ENCODE peak calls at places on chromosomes 3 and 15, in seven cellular contexts. One of them, this sample, is unnamed.

GRCh38 chr3:13019243-13019701 is 54.0 kb downstream of the IQSEC1 start:
- DNase-seq in IMR-90: peak
- DNase-seq in mesendoderm: peak
- DNase-seq in neuronal stem cell: peak
- DNase-seq in mesenchymal stem cell: peak
- DNase-seq in H1: peak
- DNase-seq in trophoblast cell: peak
- DNase-seq in this sample: peak

GRCh38 chr15:22253676-22254408 is 173.5 kb downstream of the OR4M2 start:
- DNase-seq in IMR-90: no peak
- DNase-seq in mesendoderm: no peak
- DNase-seq in neuronal stem cell: no peak
- DNase-seq in mesenchymal stem cell: no peak
- DNase-seq in H1: no peak
- DNase-seq in trophoblast cell: no peak
- DNase-seq in this sample: no peak

GRCh38 chr3:171901615-171902312 is 58.6 kb downstream of the TMEM212 start:
- DNase-seq in IMR-90: peak
- DNase-seq in mesendoderm: no peak
- DNase-seq in neuronal stem cell: no peak
- DNase-seq in mesenchymal stem cell: peak
- DNase-seq in H1: no peak
- DNase-seq in trophoblast cell: no peak
- DNase-seq in this sample: no peak

GRCh38 chr3:127074900-127075360 is 92.0 kb downstream of the PLXNA1 start:
- DNase-seq in IMR-90: peak
- DNase-seq in mesendoderm: peak
- DNase-seq in neuronal stem cell: no peak
- DNase-seq in mesenchymal stem cell: peak
- DNase-seq in H1: no peak
- DNase-seq in trophoblast cell: peak
- DNase-seq in this sample: no peak

GRCh38 chr3:197366301-197367044 is 68.1 kb upstream of the DLG1 start:
- DNase-seq in IMR-90: no peak
- DNase-seq in mesendoderm: no peak
- DNase-seq in neuronal stem cell: no peak
- DNase-seq in mesenchymal stem cell: no peak
- DNase-seq in H1: no peak
- DNase-seq in trophoblast cell: peak
- DNase-seq in this sample: no peak

GRCh38 chr15:99117111-99117510 is 12.2 kb downstream of the SYNM start:
- DNase-seq in IMR-90: no peak
- DNase-seq in mesendoderm: no peak
- DNase-seq in neuronal stem cell: no peak
- DNase-seq in mesenchymal stem cell: no peak
- DNase-seq in H1: no peak
- DNase-seq in trophoblast cell: no peak
- DNase-seq in this sample: no peak

GRCh38 chr3:98325055-98325454 is 28.6 kb upstream of the OR5K4 start:
- DNase-seq in IMR-90: no peak
- DNase-seq in mesendoderm: peak
- DNase-seq in neuronal stem cell: no peak
- DNase-seq in mesenchymal stem cell: no peak
- DNase-seq in H1: no peak
- DNase-seq in trophoblast cell: peak
- DNase-seq in this sample: peak

GRCh38 chr3:127115691-127116351 is 77.1 kb upstream of the PRR23E start:
- DNase-seq in IMR-90: no peak
- DNase-seq in mesendoderm: no peak
- DNase-seq in neuronal stem cell: no peak
- DNase-seq in mesenchymal stem cell: no peak
- DNase-seq in H1: no peak
- DNase-seq in trophoblast cell: no peak
- DNase-seq in this sample: no peak

GRCh38 chr15:77023576-77024272 is 28.8 kb downstream of the PSTPIP1 start:
- DNase-seq in IMR-90: no peak
- DNase-seq in mesendoderm: no peak
- DNase-seq in neuronal stem cell: no peak
- DNase-seq in mesenchymal stem cell: no peak
- DNase-seq in H1: no peak
- DNase-seq in trophoblast cell: no peak
- DNase-seq in this sample: peak

GRCh38 chr3:194142156-194142910 is 6.4 kb downstream of the HES1 start:
- DNase-seq in IMR-90: no peak
- DNase-seq in mesendoderm: peak
- DNase-seq in neuronal stem cell: no peak
- DNase-seq in mesenchymal stem cell: peak
- DNase-seq in H1: no peak
- DNase-seq in trophoblast cell: peak
- DNase-seq in this sample: peak

GRCh38 chr3:10867384-10867783 is 51.4 kb downstream of the SLC6A11 start:
- DNase-seq in IMR-90: no peak
- DNase-seq in mesendoderm: peak
- DNase-seq in neuronal stem cell: peak
- DNase-seq in mesenchymal stem cell: no peak
- DNase-seq in H1: no peak
- DNase-seq in trophoblast cell: peak
- DNase-seq in this sample: peak

GRCh38 chr15:70810916-70811578 is 42.9 kb downstream of the LARP6 start:
- DNase-seq in IMR-90: no peak
- DNase-seq in mesendoderm: no peak
- DNase-seq in neuronal stem cell: no peak
- DNase-seq in mesenchymal stem cell: no peak
- DNase-seq in H1: no peak
- DNase-seq in trophoblast cell: no peak
- DNase-seq in this sample: no peak

GRCh38 chr15:36432162-36432561 is 147.3 kb upstream of the CDIN1 start:
- DNase-seq in IMR-90: peak
- DNase-seq in mesendoderm: no peak
- DNase-seq in neuronal stem cell: no peak
- DNase-seq in mesenchymal stem cell: peak
- DNase-seq in H1: no peak
- DNase-seq in trophoblast cell: no peak
- DNase-seq in this sample: no peak

GRCh38 chr3:65979152-65979551 is 59.6 kb downstream of the MAGI1 start:
- DNase-seq in IMR-90: peak
- DNase-seq in mesendoderm: peak
- DNase-seq in neuronal stem cell: no peak
- DNase-seq in mesenchymal stem cell: peak
- DNase-seq in H1: no peak
- DNase-seq in trophoblast cell: peak
- DNase-seq in this sample: no peak

GRCh38 chr15:40618023-40618422 is 24.0 kb downstream of the KNL1 start:
- DNase-seq in IMR-90: no peak
- DNase-seq in mesendoderm: no peak
- DNase-seq in neuronal stem cell: no peak
- DNase-seq in mesenchymal stem cell: no peak
- DNase-seq in H1: no peak
- DNase-seq in trophoblast cell: no peak
- DNase-seq in this sample: no peak

GRCh38 chr15:33055962-33056361 is 138.6 kb downstream of the FMN1 start:
- DNase-seq in IMR-90: no peak
- DNase-seq in mesendoderm: no peak
- DNase-seq in neuronal stem cell: no peak
- DNase-seq in mesenchymal stem cell: no peak
- DNase-seq in H1: no peak
- DNase-seq in trophoblast cell: peak
- DNase-seq in this sample: no peak

GRCh38 chr3:110307065-110307809 is 764.4 kb upstream of the NECTIN3 start:
- DNase-seq in IMR-90: peak
- DNase-seq in mesendoderm: no peak
- DNase-seq in neuronal stem cell: no peak
- DNase-seq in mesenchymal stem cell: peak
- DNase-seq in H1: no peak
- DNase-seq in trophoblast cell: peak
- DNase-seq in this sample: no peak

GRCh38 chr3:183551930-183552329 is 3.6 kb downstream of the KLHL6 start:
- DNase-seq in IMR-90: no peak
- DNase-seq in mesendoderm: no peak
- DNase-seq in neuronal stem cell: no peak
- DNase-seq in mesenchymal stem cell: no peak
- DNase-seq in H1: no peak
- DNase-seq in trophoblast cell: no peak
- DNase-seq in this sample: no peak

GRCh38 chr3:113485161-113485609 is 29.8 kb downstream of the SPICE1 start:
- DNase-seq in IMR-90: no peak
- DNase-seq in mesendoderm: peak
- DNase-seq in neuronal stem cell: no peak
- DNase-seq in mesenchymal stem cell: no peak
- DNase-seq in H1: no peak
- DNase-seq in trophoblast cell: no peak
- DNase-seq in this sample: no peak

DNA sequence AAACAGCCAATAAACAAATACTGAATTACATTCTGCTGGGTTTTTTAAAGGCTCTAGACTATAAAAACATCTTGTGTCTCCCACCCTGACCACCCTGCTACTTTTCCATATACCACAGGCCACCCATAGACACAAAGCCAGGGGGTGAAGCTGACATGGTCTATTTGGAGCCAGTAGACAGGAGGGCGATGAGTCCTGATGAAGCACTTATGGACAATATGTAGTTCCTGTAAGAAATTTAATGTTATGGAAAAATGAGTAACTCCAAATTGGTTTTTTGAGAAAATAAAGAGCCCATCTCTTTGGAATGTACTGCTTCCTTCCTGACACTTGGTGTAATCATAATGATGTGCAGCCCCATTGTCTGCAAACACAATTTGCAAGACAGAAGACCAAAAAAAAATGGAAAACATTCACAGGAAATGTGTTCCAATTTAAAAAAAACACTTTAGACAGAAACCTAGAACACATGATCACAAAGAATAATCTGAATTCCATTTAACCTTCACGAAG is 11.8 kb downstream of the SSR3 start:
- DNase-seq in IMR-90: no peak
- DNase-seq in mesendoderm: no peak
- DNase-seq in neuronal stem cell: no peak
- DNase-seq in mesenchymal stem cell: no peak
- DNase-seq in H1: no peak
- DNase-seq in trophoblast cell: no peak
- DNase-seq in this sample: no peak
- H2AK5ac ChIP-seq in IMR-90: no peak
- H2AK5ac ChIP-seq in mesendoderm: no peak
- H2AK5ac ChIP-seq in neuronal stem cell: no peak
- H2AK5ac ChIP-seq in mesenchymal stem cell: no peak
- H2AK5ac ChIP-seq in H1: no peak
- H2AK5ac ChIP-seq in trophoblast cell: no peak
- H2AK5ac ChIP-seq in this sample: no peak

DNA sequence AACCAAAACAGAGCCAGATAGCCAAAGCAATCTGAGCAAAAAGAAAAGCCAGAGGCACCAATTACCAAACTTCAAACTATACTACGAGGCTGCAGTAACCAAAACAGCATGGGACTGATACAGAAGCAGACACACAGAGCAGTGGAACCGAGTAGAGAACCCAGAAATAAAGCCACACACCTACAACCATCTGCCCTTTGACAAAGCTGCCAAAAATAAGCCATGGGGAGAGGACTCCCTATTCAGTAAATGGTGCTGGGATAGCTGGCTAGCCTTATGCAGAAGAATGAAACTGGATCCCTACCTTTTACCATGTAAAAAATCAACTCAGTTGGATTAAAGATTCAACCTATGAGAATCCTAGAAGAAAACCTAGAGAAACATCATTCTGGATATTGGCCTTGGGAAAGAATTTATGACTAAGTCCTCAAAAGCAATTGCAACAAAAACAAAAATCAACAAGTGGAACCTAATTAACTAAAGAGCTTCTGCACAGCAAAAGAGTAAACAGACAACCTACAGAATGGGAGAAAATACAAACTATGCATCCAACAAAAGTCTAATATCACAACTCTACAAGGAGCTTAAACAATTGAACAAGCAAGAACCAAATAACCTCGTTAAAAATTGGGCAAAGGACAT is 95.1 kb downstream of the APBA2 start:
- DNase-seq in IMR-90: no peak
- DNase-seq in mesendoderm: no peak
- DNase-seq in neuronal stem cell: no peak
- DNase-seq in mesenchymal stem cell: no peak
- DNase-seq in H1: no peak
- DNase-seq in trophoblast cell: no peak
- DNase-seq in this sample: no peak
- H4K8ac ChIP-seq in IMR-90: no peak
- H4K8ac ChIP-seq in mesendoderm: no peak
- H4K8ac ChIP-seq in neuronal stem cell: no peak
- H4K8ac ChIP-seq in mesenchymal stem cell: no peak
- H4K8ac ChIP-seq in H1: no peak
- H4K8ac ChIP-seq in trophoblast cell: no peak
- H4K8ac ChIP-seq in this sample: no peak

GRCh38 chr3:52031896-52032295 is 24.5 kb downstream of the DUSP7 start:
- DNase-seq in IMR-90: no peak
- DNase-seq in mesendoderm: no peak
- DNase-seq in neuronal stem cell: no peak
- DNase-seq in mesenchymal stem cell: no peak
- DNase-seq in H1: no peak
- DNase-seq in trophoblast cell: no peak
- DNase-seq in this sample: no peak

GRCh38 chr3:52029053-52029452 is 27.3 kb downstream of the DUSP7 start:
- DNase-seq in IMR-90: no peak
- DNase-seq in mesendoderm: no peak
- DNase-seq in neuronal stem cell: no peak
- DNase-seq in mesenchymal stem cell: no peak
- DNase-seq in H1: no peak
- DNase-seq in trophoblast cell: peak
- DNase-seq in this sample: no peak

GRCh38 chr3:52032702-52033408 is 23.5 kb downstream of the DUSP7 start:
- DNase-seq in IMR-90: no peak
- DNase-seq in mesendoderm: no peak
- DNase-seq in neuronal stem cell: no peak
- DNase-seq in mesenchymal stem cell: no peak
- DNase-seq in H1: no peak
- DNase-seq in trophoblast cell: no peak
- DNase-seq in this sample: no peak

GRCh38 chr3:52029535-52029934 is 26.8 kb downstream of the DUSP7 start:
- DNase-seq in IMR-90: no peak
- DNase-seq in mesendoderm: no peak
- DNase-seq in neuronal stem cell: no peak
- DNase-seq in mesenchymal stem cell: no peak
- DNase-seq in H1: no peak
- DNase-seq in trophoblast cell: no peak
- DNase-seq in this sample: no peak

GRCh38 chr3:52030725-52031330 is 25.5 kb downstream of the DUSP7 start:
- DNase-seq in IMR-90: no peak
- DNase-seq in mesendoderm: no peak
- DNase-seq in neuronal stem cell: no peak
- DNase-seq in mesenchymal stem cell: no peak
- DNase-seq in H1: no peak
- DNase-seq in trophoblast cell: no peak
- DNase-seq in this sample: no peak
- H2AK5ac ChIP-seq in IMR-90: no peak
- H2AK5ac ChIP-seq in mesendoderm: no peak
- H2AK5ac ChIP-seq in neuronal stem cell: no peak
- H2AK5ac ChIP-seq in mesenchymal stem cell: no peak
- H2AK5ac ChIP-seq in H1: no peak
- H2AK5ac ChIP-seq in trophoblast cell: no peak
- H2AK5ac ChIP-seq in this sample: no peak

DNA sequence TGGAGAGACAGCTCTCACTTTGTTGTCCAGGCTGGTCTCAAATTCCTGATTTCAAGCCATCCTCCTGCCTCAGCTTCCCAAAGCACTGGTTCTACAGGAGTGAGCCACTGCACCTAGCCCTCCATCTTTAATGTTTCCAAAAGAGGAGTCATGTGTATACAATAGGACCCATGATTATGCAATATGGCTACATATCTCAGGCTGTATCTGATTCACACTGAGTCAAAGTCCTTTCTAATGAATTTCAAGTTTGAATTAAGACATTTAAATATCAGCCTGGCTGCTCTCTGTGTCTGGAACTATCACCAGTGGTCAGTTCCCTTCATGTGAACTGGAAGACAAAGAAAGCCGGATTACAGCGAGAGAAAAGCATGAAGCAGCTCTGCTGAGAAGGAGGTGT is 90.5 kb downstream of the MINAR1 start:
- DNase-seq in IMR-90: peak
- DNase-seq in mesendoderm: no peak
- DNase-seq in neuronal stem cell: no peak
- DNase-seq in mesenchymal stem cell: no peak
- DNase-seq in H1: no peak
- DNase-seq in trophoblast cell: no peak
- DNase-seq in this sample: no peak
- H4K8ac ChIP-seq in IMR-90: no peak
- H4K8ac ChIP-seq in mesendoderm: no peak
- H4K8ac ChIP-seq in neuronal stem cell: no peak
- H4K8ac ChIP-seq in mesenchymal stem cell: no peak
- H4K8ac ChIP-seq in H1: no peak
- H4K8ac ChIP-seq in trophoblast cell: no peak
- H4K8ac ChIP-seq in this sample: no peak

This sample was measured in H9.